ENCODE peak calls at places on chromosome 19, in five cellular contexts. U is cardiac fibroblast, K is WERI-Rb-1, G is bronchial epithelial cell, J is psoas muscle. R is an unnamed sample.
A peak's percentile ranks its signal among the peaks of the same experiment; 100 is the strongest.

GRCh38 chr19:2798733-2799132 is 13.4 kb downstream of the THOP1 start:
- DNase-seq in K (no peak), J (peak; percentile 46), G (no peak), U (no peak), R (no peak)

GRCh38 chr19:19575411-19575810 is 37.3 kb downstream of the CILP2 start:
- DNase-seq in K (no peak), U (no peak), J (no peak), G (no peak), R (no peak)

GRCh38 chr19:916645-917322 is 349 bp upstream of the KISS1R start:
- DNase-seq in K (peak; percentile 73), G (no peak), J (no peak), U (no peak), R (no peak)

GRCh38 chr19:50932018-50932689 is 20.7 kb downstream of the KLK5 start:
- DNase-seq in U (no peak), G (peak; percentile 98), J (no peak), K (no peak), R (no peak)

GRCh38 chr19:49400034-49400433 is 12.0 kb downstream of the KASH5 start:
- DNase-seq in G (peak; percentile 34), U (peak; percentile 19), K (no peak), J (no peak), R (no peak)

GRCh38 chr19:30419581-30420180 is 47.5 kb downstream of the ZNF536 start:
- DNase-seq in K (peak; percentile 38), U (no peak), G (no peak), J (no peak), R (no peak)

GRCh38 chr19:3162418-3163229 is 15.9 kb upstream of the S1PR4 start:
- DNase-seq in U (peak; percentile 54), G (no peak), J (no peak), K (no peak), R (no peak)

GRCh38 chr19:16078759-16079707 is 2.7 kb downstream of the TPM4 start:
- DNase-seq in K (no peak), U (peak; percentile 98), G (peak; percentile 94), J (peak; percentile 66), R (peak; percentile 84)

GRCh38 chr19:3503036-3503572 is 2.6 kb upstream of the DOHH start:
- DNase-seq in G (no peak), U (peak; percentile 32), J (no peak), K (no peak), R (no peak)

GRCh38 chr19:54102421-54103169 is at the start of gene NDUFA3:
- DNase-seq in J (peak; percentile 99), G (peak; percentile 93), U (peak; percentile 99), K (peak; percentile 97), R (peak; percentile 91)
- TF ChIP-seq CTCF in J (no peak), G (no peak), U (no peak), K (no peak), R (no peak)

DNA sequence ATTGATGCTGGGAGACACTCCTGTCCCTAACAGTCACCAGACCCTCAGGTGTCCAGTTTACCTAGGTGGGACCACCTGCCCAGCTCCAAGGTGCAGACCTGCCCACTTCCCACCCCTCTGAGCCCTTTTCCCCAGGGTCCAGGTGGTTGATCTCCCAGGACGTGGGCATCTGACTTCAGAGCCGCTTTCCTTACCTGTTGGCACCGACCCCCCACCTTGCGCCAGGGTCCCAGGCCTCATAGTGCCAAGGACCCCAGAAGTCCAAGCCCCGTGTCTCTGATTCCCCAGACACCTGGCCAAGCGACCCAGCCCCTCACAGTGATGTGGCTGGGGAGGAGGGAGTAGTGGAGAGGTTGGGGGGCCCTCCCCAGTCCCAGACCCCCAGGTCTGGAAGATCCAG is 9.6 kb upstream of the BBC3 start:
- DNase-seq in J (no peak), K (no peak), G (no peak), U (no peak), R (no peak)
- H3K4me3 ChIP-seq in J (peak overlapping the region; percentile 39), K (no peak overlapping the region), G (no peak overlapping the region), U (no peak overlapping the region), R (peak overlapping the region; percentile 14)

GRCh38 chr19:18282788-18283141 is 1.3 kb upstream of the JUND start:
- DNase-seq in J (no peak), K (no peak), G (no peak), U (no peak), R (no peak)

GRCh38 chr19:18279516-18280246 is 1.7 kb downstream of the JUND start:
- DNase-seq in G (peak; percentile 76), U (peak; percentile 96), K (peak; percentile 92), J (peak; percentile 91), R (peak; percentile 74)

GRCh38 chr19:18282021-18282787 is 782 bp upstream of the JUND start:
- DNase-seq in K (no peak), U (no peak), G (peak; percentile 47), J (no peak), R (no peak)

GRCh38 chr19:18280247-18281081 is 958 bp downstream of the JUND start:
- DNase-seq in U (peak; percentile 77), J (peak; percentile 85), G (peak; percentile 44), K (peak; percentile 73), R (no peak)

DNA sequence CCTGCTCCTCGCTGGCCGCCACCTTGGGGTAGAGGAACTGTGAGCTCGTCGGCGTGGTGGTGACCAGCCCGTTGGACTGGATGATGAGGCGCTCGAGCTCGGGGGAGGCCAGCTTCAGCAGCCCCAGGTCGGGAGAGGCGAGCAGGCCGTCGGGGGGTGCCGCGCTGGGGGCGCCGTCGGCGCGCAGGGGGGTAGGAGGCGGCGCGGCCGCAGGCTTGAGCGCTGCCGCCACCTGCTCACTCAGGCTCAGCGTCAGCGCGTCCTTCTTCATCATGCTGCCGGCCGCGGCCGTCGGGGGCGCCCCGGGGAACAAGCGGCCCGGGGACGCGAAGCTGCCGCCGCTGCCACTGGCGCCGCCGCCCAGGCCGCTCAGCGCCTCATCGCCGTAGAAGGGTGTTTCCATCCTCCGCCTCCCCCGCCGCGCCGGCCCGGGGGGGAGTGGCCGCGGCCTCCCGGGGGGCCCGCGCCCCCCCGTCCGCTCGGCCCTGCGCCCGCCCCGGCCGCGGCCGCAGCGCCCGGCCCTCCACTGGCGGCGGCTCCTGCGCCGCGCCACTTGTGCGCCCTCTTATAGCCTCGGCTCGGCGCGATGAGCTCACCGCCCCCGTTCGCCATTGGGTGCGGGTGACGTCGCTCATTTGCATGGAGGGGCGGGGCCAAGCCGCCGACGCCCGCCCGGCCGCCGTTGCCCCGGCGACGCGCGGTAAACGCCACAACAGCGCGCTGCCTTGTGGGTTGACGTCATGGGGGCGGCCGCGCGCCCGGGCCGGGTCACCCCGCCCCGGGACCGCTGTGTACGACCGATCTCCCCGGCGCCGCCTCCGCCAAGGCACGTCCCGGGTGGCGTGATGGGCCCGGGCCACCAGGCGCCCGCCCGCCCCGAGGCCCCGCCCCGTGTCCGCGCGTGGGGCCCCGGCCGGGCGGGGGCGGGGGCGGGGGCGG is at the start of gene JUND:
- DNase-seq in K (peak; percentile 97), J (peak; percentile 98), U (peak; percentile 98), G (peak; percentile 88), R (peak; percentile 92)
- TF ChIP-seq CTCF in K (no peak), J (no peak), U (no peak), G (no peak), R (no peak)

GRCh38 chr19:21474671-21475181 is 30.7 kb upstream of the ZNF429 start:
- DNase-seq in J (peak; percentile 66), U (peak; percentile 71), G (no peak), K (no peak), R (peak; percentile 57)
- H3K4me3 ChIP-seq in J (peak overlapping the region; percentile 67), U (peak overlapping the region; percentile 51), G (no peak overlapping the region), K (no peak overlapping the region), R (peak overlapping the region; percentile 79)

DNA sequence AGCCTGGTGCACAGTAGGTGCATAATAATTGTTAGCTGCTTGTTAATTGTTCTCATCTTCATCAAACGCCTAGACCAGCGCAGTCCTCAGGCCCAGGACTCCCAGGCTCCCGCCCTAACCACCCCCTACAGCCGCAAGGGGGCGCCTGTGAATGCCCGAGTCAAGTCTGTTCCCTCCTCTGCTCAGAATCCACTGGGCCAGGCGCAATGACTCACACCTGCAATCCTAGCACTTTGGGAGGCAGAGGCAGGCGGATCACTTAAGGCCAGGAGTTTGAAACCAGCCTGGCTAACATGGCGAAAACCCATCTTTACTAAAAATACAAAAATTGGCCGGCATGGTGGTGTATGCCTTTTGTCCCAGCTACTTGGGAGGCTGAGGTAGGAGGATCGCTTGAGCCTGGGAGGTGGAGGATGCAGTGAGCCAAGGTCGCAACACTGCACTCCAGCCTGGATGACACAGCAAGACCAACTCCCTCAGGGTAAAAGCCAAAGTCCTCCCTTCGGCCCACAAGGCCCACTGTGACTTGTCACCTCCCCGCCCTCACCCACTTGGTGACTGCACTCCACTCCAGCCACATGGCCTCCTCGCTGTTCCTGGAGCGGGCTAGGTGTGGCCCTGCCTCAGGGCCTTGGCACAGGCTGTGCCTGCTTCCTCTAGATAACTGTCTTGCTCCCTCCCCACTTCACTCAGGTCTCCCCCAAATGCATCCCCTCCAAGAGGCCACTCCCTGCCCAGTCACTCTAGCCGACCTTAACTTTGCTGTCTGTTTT is 9.1 kb downstream of the ZNF653 start:
- DNase-seq in J (peak; percentile 70), G (peak; percentile 71), K (peak; percentile 83), U (peak; percentile 93), R (no peak)
- TF ChIP-seq CTCF in J (peak; percentile 50), G (peak; percentile 77), K (peak; percentile 87), U (peak; percentile 88), R (peak; percentile 82)

GRCh38 chr19:33496496-33496895 is 25.1 kb downstream of the PEPD start:
- DNase-seq in U (no peak), J (no peak), G (no peak), K (no peak), R (no peak)

GRCh38 chr19:33499248-33499647 is 22.3 kb downstream of the PEPD start:
- DNase-seq in U (no peak), G (no peak), J (no peak), K (no peak), R (no peak)

GRCh38 chr19:33497151-33497777 is 24.3 kb downstream of the PEPD start:
- DNase-seq in G (no peak), K (no peak), U (no peak), J (no peak), R (no peak)

GRCh38 chr19:33498391-33499000 is 23.1 kb downstream of the PEPD start:
- DNase-seq in G (no peak), K (no peak), J (no peak), U (no peak), R (no peak)

GRCh38 chr19:33497778-33498175 is 23.8 kb downstream of the PEPD start:
- DNase-seq in J (no peak), U (no peak), K (no peak), G (no peak), R (no peak)
- H3K4me3 ChIP-seq in J (no peak overlapping the region), U (no peak overlapping the region), K (no peak overlapping the region), G (no peak overlapping the region), R (no peak overlapping the region)

GRCh38 chr19:4908311-4908710 is 990 bp upstream of the UHRF1 start:
- DNase-seq in G (no peak), J (no peak), K (peak; percentile 76), U (no peak), R (no peak)

GRCh38 chr19:4908781-4909171 is 525 bp upstream of the UHRF1 start:
- DNase-seq in U (no peak), K (peak; percentile 67), J (peak; percentile 14), G (no peak), R (no peak)

GRCh38 chr19:4909172-4909896 is at the start of gene UHRF1:
- DNase-seq in J (no peak), K (peak; percentile 91), G (no peak), U (peak; percentile 35), R (no peak)

GRCh38 chr19:4904481-4904880 is 1.8 kb upstream of the ARRDC5 start:
- DNase-seq in G (no peak), U (no peak), J (no peak), K (no peak), R (no peak)

DNA sequence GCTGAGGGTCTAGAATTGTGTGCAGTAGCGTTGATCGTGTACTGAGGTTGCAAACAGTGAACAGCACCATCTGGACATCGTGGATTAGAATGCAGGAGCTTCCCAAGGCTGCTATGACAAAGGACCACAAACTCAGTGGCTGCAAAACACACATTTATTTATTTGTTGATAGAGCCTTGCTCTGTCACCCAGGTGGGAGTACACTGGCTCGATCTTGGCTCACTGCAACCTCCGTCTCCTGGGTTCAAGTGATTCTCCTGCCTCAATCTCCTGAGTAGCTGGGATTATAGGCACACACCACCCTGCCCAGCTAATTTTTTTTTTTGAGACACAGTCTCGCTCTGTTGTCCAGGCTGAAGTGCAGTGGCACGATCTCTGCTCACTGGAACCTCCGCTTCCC is 2.3 kb upstream of the UHRF1 start:
- DNase-seq in G (no peak), U (no peak), J (no peak), K (peak; percentile 33), R (no peak)
- TF ChIP-seq CTCF in G (no peak), U (no peak), J (no peak), K (peak; percentile 37), R (no peak)